ENCODE peak calls at places on chromosomes 7 and 10, in seven cellular contexts. M is H9; C is left ventricle myocardium inferior; R is M059J; W is activated T-helper 1 cell treated with anti-CD3 and anti-CD28 coated beads, Interleukin-12 subunit alpha, Interleukin-12 subunit beta, Interleukin-2, Interleukin-4 antibody, amounts not matched to agents 30 ng/mL and 10 ng/mL and 1 ng/mL, durations not matched to agents 14 hours and 24 hours and 36 hours; J is left ventricle myocardium superior; O is RPMI7951. V is an unnamed sample.

GRCh38 chr10:114653926-114654325 is 4.1 kb downstream of the ABLIM1 start:
- DNase-seq in W (no peak), C (peak; percentile 58), M (no peak), J (peak; percentile 58), O (no peak), R (no peak), V (no peak)

GRCh38 chr7:127588697-127589482 is 679 bp downstream of the ARF5 start:
- DNase-seq in R (peak; percentile 62), J (peak; percentile 62), O (peak; percentile 57), M (peak; percentile 85), C (peak; percentile 36), W (no peak), V (peak; percentile 42)

GRCh38 chr7:140653319-140654108 is 12.9 kb upstream of the DENND2A start:
- DNase-seq in R (peak; percentile 81), W (no peak), M (peak; percentile 77), C (no peak), J (no peak), O (peak; percentile 85), V (peak; percentile 51)

GRCh38 chr7:5408777-5409176 is 14.9 kb downstream of the TNRC18 start:
- DNase-seq in O (no peak), J (no peak), M (no peak), W (no peak), C (no peak), R (no peak), V (no peak)

GRCh38 chr7:107659666-107660065 is 962 bp upstream of the SLC26A4 start:
- DNase-seq in R (peak; percentile 78), J (no peak), M (no peak), O (peak; percentile 26), W (peak; percentile 67), C (no peak), V (no peak)

GRCh38 chr10:17088118-17088806 is 41.3 kb downstream of the CUBN start:
- DNase-seq in J (no peak), M (no peak), O (peak; percentile 43), R (peak; percentile 51), W (no peak), C (no peak), V (no peak)

GRCh38 chr10:71156436-71156835 is 55.9 kb upstream of the UNC5B start:
- DNase-seq in C (no peak), R (no peak), O (no peak), J (no peak), W (no peak), M (no peak), V (no peak)

GRCh38 chr10:114708717-114709352 is 50.8 kb upstream of the ABLIM1 start:
- DNase-seq in R (peak; percentile 81), M (no peak), C (no peak), J (no peak), W (no peak), O (peak; percentile 69), V (no peak)

GRCh38 chr10:46234431-46235060 is 52.3 kb upstream of the ANTXRL start:
- DNase-seq in R (no peak), C (no peak), O (no peak), W (no peak), J (no peak), M (peak; percentile 21), V (no peak)

GRCh38 chr7:85705076-85705475 is 518.2 kb upstream of the SEMA3D start:
- DNase-seq in O (no peak), C (no peak), W (no peak), J (no peak), R (no peak), M (no peak), V (no peak)

GRCh38 chr7:80216996-80217842 is 82.6 kb downstream of the GNAI1 start:
- DNase-seq in M (no peak), O (no peak), C (no peak), W (no peak), R (no peak), J (no peak), V (no peak)

GRCh38 chr7:47846117-47846836 is 102.0 kb downstream of the PKD1L1 start:
- DNase-seq in M (no peak), W (no peak), R (peak; percentile 87), O (peak; percentile 65), C (no peak), J (no peak), V (no peak)

GRCh38 chr10:101829561-101830315 is 11.5 kb upstream of the OGA start:
- DNase-seq in W (peak; percentile 43), R (no peak), M (peak; percentile 92), J (peak; percentile 45), O (peak; percentile 18), C (peak; percentile 45), V (peak; percentile 65)

V was measured in left cardiac atrium.